ENCODE peak calls at places on chromosomes 6 and 20, in six cellular contexts. Q is WTC11; T is H9; N is stimulated activated CD4-positive, alpha-beta T cell treated with anti-CD3 and anti-CD28 coated beads, Interleukin-4, amount 100 ng/mL, for 4 hours; Y is Caco-2; H is heart right ventricle. I is an unnamed sample.

GRCh38 chr6:156993713-156994112 is 216.5 kb downstream of the ARID1B start:
- DNase-seq in N (no peak), H (no peak), Q (no peak), T (no peak), Y (no peak), I (no peak)

GRCh38 chr6:147201885-147202515 is 2.2 kb upstream of the STXBP5 start:
- DNase-seq in T (peak), Y (peak), N (no peak), H (no peak), Q (peak), I (peak)

GRCh38 chr6:64984947-64985346 is 722.1 kb downstream of the EYS start:
- DNase-seq in T (no peak), Y (no peak), H (no peak), Q (no peak), N (no peak), I (no peak)

GRCh38 chr20:54026300-54027064 is 43.9 kb downstream of the BCAS1 start:
- DNase-seq in T (no peak), H (no peak), Y (no peak), N (no peak), Q (no peak), I (no peak)

GRCh38 chr6:161058746-161059145 is 67.2 kb downstream of the MAP3K4 start:
- DNase-seq in H (no peak), Q (no peak), N (no peak), T (no peak), Y (no peak), I (no peak)

GRCh38 chr20:63027425-63028389 is 20.9 kb upstream of the BHLHE23 start:
- DNase-seq in N (no peak), H (peak), T (no peak), Y (no peak), Q (peak), I (peak)

GRCh38 chr20:44211177-44212039 is 837 bp upstream of the OSER1 start:
- DNase-seq in N (no peak), T (no peak), H (no peak), Y (peak), Q (no peak), I (peak)

GRCh38 chr6:28393912-28394662 is 5.5 kb downstream of the ZSCAN12 start:
- DNase-seq in T (no peak), Y (peak), H (no peak), Q (no peak), N (no peak), I (no peak)

GRCh38 chr20:957544-957943 is 41.4 kb upstream of the ANGPT4 start:
- DNase-seq in N (no peak), H (no peak), Q (no peak), Y (no peak), T (no peak), I (no peak)

GRCh38 chr6:40164345-40164755 is 230.1 kb upstream of the MOCS1 start:
- DNase-seq in N (no peak), Q (peak), H (no peak), T (peak), Y (peak), I (no peak)

GRCh38 chr6:128885381-128885780 is 2.4 kb downstream of the LAMA2 start:
- DNase-seq in Y (no peak), T (no peak), N (no peak), H (no peak), Q (no peak), I (no peak)

GRCh38 chr6:28807682-28808280 is 116.0 kb downstream of the TRIM27 start:
- DNase-seq in T (peak), H (no peak), Y (peak), N (no peak), Q (peak), I (peak)

GRCh38 chr20:2804921-2805681 is 4.7 kb upstream of the CPXM1 start:
- DNase-seq in Y (no peak), N (no peak), Q (peak), H (no peak), T (peak), I (no peak)

GRCh38 chr20:50690562-50690978 is 772 bp downstream of the RIPOR3 start:
- DNase-seq in T (no peak), H (no peak), N (no peak), Y (no peak), Q (no peak), I (no peak)

GRCh38 chr6:72182337-72183246 is 296.2 kb downstream of the RIMS1 start:
- DNase-seq in T (peak), Y (peak), H (peak), Q (peak), N (no peak), I (peak)

GRCh38 chr6:134703206-134703605 is 246.7 kb downstream of the ALDH8A1 start:
- DNase-seq in T (no peak), Y (no peak), H (no peak), Q (no peak), N (no peak), I (no peak)

GRCh38 chr6:38012573-38012972 is 193.0 kb downstream of the ZFAND3 start:
- DNase-seq in N (no peak), Y (peak), T (no peak), H (no peak), Q (peak), I (peak)